ENCODE peak calls at places on chromosomes 5 and 9, in nine cellular contexts. S is upper lobe of left lung, K is tibial nerve, W is breast epithelium, Q is endothelial cell of umbilical vein, D is transverse colon, U is HCT116, B is right lobe of liver, V is heart left ventricle. L is an unnamed sample.

GRCh38 chr9:76302947-76303550 is 91.2 kb downstream of the RFK start:
- DNase-seq in V (no peak), Q (peak), W (no peak), D (no peak), K (no peak), B (no peak), S (no peak), U (peak), L (peak)

GRCh38 chr9:126160067-126160853 is 166.4 kb upstream of the MVB12B start:
- DNase-seq in U (no peak), S (no peak), W (no peak), Q (no peak), D (no peak), V (no peak), K (no peak), B (no peak), L (no peak)

GRCh38 chr9:34611811-34612787 is at the start of gene RPP25L:
- DNase-seq in K (peak), V (peak), Q (peak), U (peak), S (peak), B (peak), W (peak), D (peak), L (peak)

GRCh38 chr9:134678671-134679443 is 37.3 kb downstream of the COL5A1 start:
- DNase-seq in K (no peak), V (no peak), B (no peak), W (no peak), Q (no peak), S (no peak), U (no peak), D (no peak), L (no peak)

GRCh38 chr5:27252911-27253310 is 214.5 kb upstream of the CDH9 start:
- DNase-seq in B (no peak), Q (no peak), K (no peak), U (no peak), V (no peak), D (no peak), W (no peak), S (no peak), L (no peak)

GRCh38 chr9:95506692-95507455 is 9.9 kb downstream of the PTCH1 start:
- DNase-seq in W (no peak), V (peak), B (peak), K (no peak), U (no peak), Q (peak), S (peak), D (peak), L (peak)

GRCh38 chr9:12511726-12512125 is 181.5 kb upstream of the TYRP1 start:
- DNase-seq in Q (no peak), W (no peak), S (no peak), D (no peak), U (no peak), B (no peak), K (no peak), V (no peak), L (no peak)

GRCh38 chr9:125650271-125650737 is 56.7 kb downstream of the MAPKAP1 start:
- DNase-seq in B (no peak), V (no peak), U (no peak), K (no peak), D (no peak), S (no peak), Q (peak), W (no peak), L (no peak)

GRCh38 chr5:71816307-71816706 is 97.2 kb downstream of the CARTPT start:
- DNase-seq in B (no peak), Q (no peak), K (no peak), U (no peak), W (no peak), V (no peak), S (peak), D (no peak), L (no peak)

GRCh38 chr9:94610181-94610591 is 16.6 kb upstream of the FBP2 start:
- DNase-seq in W (no peak), S (no peak), B (no peak), U (no peak), K (no peak), V (no peak), D (no peak), Q (no peak), L (no peak)

GRCh38 chr9:117413346-117414219 is 1.3 kb downstream of the ASTN2 start:
- DNase-seq in U (no peak), D (no peak), Q (no peak), W (no peak), K (no peak), S (no peak), B (no peak), V (no peak), L (no peak)

DNA sequence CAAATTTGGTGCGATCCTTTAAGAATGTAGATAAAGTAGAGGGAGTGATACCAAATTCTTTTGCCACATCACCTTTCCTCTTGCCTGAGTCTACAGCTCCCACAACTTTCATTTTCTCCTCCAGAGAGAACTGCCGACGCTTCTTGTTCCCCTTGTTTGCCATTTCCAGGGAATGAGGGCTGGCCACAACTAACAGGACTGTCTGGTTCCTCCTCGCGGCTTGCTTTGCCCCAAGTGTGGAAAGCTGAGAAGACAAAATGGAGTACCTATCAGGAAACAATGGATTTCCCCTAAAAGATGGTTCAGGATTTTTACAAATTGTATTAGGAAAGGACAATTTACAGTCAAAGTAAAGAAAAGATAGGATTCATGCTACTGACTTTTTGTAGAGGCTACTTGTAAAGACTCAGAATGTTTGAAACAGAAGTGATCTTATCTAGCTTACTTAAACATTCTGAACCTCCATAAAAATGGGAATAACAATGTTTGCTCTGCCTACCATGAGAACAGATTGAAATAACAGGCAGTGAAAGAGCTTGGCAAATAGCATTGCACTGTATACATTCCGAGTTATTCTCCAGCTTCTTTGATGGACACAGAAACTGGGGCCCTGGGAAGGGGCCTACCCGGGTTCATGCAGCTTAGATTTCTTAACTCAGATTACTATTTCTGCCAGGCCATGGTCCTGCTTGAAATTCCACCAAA is 4.1 kb downstream of the TIGD6 start:
- DNase-seq in U (no peak), V (no peak), B (no peak), Q (no peak), S (no peak), W (no peak), K (no peak), D (peak), L (no peak)
- TF ChIP-seq POLR2A in U (no peak), V (no peak), B (no peak), Q (no peak), S (no peak), W (no peak), K (no peak), D (no peak), L (no peak)

DNA sequence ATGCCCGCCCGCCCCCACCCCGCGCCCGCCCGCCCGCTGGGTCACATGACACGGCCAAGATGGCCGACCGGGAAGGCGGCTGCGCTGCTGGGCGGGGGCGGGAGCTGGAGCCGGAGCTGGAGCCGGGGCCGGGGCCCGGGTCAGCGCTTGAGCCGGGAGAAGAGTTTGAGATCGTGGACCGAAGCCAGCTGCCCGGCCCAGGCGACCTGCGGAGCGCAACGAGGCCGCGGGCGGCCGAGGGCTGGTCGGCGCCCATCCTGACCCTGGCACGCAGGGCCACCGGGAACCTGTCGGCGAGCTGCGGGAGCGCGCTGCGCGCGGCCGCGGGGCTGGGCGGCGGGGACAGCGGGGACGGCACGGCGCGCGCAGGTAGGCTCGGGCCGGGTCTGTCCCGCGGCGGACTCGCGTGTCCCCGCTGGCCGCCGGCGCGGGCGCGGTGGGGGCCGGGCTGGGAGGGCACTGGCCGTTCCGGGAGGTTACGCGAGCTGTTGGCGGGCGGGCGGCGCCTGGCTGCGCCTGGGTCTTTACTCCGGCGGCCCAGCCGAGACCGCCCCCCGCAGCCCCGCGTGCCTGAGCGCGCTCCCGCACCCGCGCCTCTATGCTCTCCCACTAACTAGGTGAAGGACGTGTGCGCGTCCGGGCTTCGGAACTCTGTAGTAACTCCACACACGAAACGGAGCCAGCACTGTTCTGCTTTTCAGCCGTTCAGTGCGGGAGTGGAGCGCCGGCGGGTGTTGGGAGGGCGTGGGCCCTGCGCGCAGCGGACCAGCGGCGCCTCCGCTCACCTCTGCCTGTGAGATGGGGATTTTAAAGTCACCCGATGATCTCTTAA is at the start of gene RUFY1:
- DNase-seq in S (peak), D (peak), V (peak), W (peak), U (peak), K (peak), B (peak), Q (peak), L (peak)
- TF ChIP-seq POLR2A in S (peak), D (peak), V (peak), W (peak), U (peak), K (peak), B (peak), Q (peak), L (peak)

GRCh38 chr5:115626444-115626823 is 598 bp upstream of the TMED7 start:
- DNase-seq in W (no peak), K (no peak), D (no peak), Q (no peak), S (no peak), U (peak), V (no peak), B (no peak), L (peak)
- TF ChIP-seq POLR2A in W (no peak), K (no peak), D (no peak), Q (no peak), S (no peak), U (no peak), V (no peak), B (no peak), L (no peak)

GRCh38 chr5:159098285-159099048 is 1.2 kb downstream of the EBF1 start:
- DNase-seq in W (no peak), Q (no peak), S (no peak), U (no peak), K (no peak), B (no peak), V (no peak), D (no peak), L (no peak)

GRCh38 chr5:159100022-159100927 is 559 bp upstream of the EBF1 start:
- DNase-seq in Q (peak), U (peak), K (peak), S (peak), B (peak), V (peak), W (peak), D (peak), L (peak)

GRCh38 chr5:159097461-159098284 is 2.0 kb downstream of the EBF1 start:
- DNase-seq in Q (no peak), D (no peak), U (no peak), S (no peak), W (no peak), V (peak), B (no peak), K (peak), L (no peak)

GRCh38 chr5:159100928-159101646 is 1.4 kb upstream of the EBF1 start:
- DNase-seq in B (no peak), D (no peak), V (no peak), Q (no peak), W (no peak), S (no peak), U (no peak), K (no peak), L (no peak)

GRCh38 chr5:159099049-159099760 is 511 bp downstream of the EBF1 start:
- DNase-seq in V (peak), S (no peak), K (no peak), U (no peak), D (no peak), Q (peak), B (no peak), W (no peak), L (peak)
- TF ChIP-seq POLR2A in V (no peak), S (no peak), K (no peak), U (no peak), D (no peak), Q (no peak), B (no peak), W (no peak), L (peak)

DNA sequence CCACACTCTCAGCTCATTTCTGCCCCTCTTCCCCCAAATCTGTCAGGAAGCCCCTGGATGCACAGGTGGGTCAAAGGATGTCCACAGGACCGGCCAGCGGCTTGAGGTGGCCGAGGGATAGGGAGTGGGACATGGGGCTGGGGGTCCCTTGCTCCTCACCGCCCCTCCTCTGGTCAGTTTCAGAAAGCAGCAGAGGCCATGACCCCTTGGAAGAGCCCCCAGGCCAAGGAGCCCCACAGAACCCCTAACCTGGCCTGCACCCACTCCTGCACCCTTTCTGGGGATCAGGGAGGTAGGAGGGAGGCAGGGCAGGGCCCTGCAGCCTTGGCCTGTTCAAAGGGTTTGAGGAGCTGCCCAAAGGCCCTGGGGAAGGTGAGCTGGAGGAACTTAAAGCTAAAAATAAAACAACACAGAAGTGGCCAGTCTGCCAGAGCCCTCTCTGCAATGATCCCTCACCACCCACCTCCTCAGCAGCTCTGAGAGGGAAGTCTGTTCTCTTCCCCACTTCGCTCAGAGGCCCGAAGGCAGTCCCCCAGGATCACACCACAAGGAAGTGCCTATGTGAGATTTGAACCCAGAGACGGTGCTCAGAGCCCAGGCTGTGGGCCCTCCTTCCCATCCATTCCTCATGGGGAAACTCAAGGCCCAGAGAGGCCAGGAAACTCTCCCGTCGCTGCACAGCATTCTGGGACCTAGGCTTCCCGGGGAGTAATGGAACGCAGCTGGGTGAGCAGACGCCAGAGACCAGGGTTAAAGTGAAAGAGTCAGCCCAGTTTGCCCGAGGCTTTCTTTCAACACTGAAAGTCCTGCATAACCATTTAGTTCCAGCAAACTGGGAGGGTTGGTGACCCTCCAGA is 918 bp downstream of the ENG start:
- DNase-seq in V (no peak), D (no peak), U (no peak), Q (peak), K (no peak), W (no peak), S (no peak), B (no peak), L (no peak)
- TF ChIP-seq POLR2A in V (no peak), D (no peak), U (no peak), Q (no peak), K (no peak), W (no peak), S (no peak), B (no peak), L (no peak)

DNA sequence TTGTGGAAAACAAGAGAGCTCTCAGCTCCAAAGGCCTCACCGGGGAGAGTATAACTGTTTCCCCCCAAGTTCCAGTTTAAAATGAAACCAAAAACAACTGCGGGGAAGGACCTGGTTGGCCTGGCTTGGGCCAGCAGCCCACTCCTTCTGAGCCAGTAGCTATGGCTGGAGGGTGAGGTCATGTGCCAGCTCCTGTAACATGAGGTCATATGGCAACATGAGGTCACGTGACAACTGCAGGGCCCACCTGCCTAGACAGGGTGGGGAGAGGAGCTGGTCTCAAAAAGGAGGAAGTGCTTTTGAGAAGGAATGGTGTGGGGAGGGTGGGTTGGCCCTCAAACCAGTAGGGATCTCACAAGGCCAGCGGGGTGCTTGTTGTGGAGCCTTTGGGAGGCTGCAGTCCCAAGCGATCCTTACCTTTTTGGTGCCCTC is 29.3 kb upstream of the CRB2 start:
- DNase-seq in D (no peak), W (no peak), S (peak), Q (no peak), U (no peak), B (no peak), V (no peak), K (no peak), L (no peak)
- TF ChIP-seq POLR2A in D (no peak), W (no peak), S (no peak), Q (no peak), U (no peak), B (no peak), V (no peak), K (no peak), L (no peak)

DNA sequence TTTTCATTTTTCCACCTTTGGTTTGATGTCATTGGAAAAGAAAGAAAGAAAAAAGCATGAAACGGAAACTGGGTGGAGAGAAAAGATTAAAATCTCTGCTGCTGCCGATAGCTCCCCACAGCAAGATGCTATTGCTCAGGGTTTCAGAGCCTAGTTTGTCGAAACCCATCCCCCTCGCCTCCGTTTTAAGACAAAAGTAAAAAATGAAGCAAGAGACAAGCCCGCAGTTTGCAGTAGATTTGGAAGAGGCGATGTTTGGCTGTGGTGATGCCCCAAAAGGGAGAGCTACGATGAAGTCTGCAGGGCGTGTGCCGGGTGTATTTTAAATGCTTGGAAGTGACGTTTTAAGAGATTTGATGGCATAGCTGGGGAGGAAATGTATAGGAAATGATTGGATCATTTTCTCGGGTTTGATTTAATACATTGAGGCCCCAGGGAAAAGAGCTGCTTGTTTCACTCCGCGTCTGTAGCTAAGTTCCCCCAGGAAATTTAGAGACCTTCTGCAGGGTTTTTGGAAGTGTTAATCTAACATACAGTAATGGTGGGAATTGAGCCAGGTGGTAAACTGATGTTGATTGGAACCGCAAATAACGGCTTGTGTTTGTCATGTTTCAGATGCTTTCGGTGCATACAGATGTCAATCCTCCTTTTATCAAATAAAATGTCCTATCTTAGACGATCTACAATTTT is 922 bp downstream of the NDFIP1 start:
- DNase-seq in V (no peak), Q (peak), D (peak), B (no peak), W (no peak), U (no peak), K (no peak), S (peak), L (no peak)
- TF ChIP-seq POLR2A in V (no peak), Q (peak), D (no peak), B (no peak), W (no peak), U (no peak), K (no peak), S (no peak), L (no peak)

GRCh38 chr5:130402906-130403305 is 498.6 kb downstream of the CHSY3 start:
- DNase-seq in U (no peak), S (no peak), K (no peak), V (no peak), W (no peak), B (no peak), D (no peak), Q (no peak), L (no peak)
- TF ChIP-seq POLR2A in U (no peak), S (no peak), K (no peak), V (no peak), W (no peak), B (no peak), D (no peak), Q (no peak), L (no peak)

GRCh38 chr5:40798012-40798855 is at the start of gene PRKAA1:
- DNase-seq in B (peak), V (peak), K (peak), W (peak), U (peak), D (peak), S (peak), Q (peak), L (peak)
- TF ChIP-seq POLR2A in B (peak), V (no peak), K (peak), W (no peak), U (no peak), D (peak), S (no peak), Q (peak), L (peak)

L was measured in H54.